ENCODE peak calls at places on chromosomes 16 and 17, in seven cellular contexts. B, H, C, X, J, O and I are unnamed samples.

GRCh38 chr17:14197582-14197981 is 39.1 kb downstream of the CDRT15 start:
- DNase-seq in B (peak), H (no peak), O (peak), X (no peak), J (no peak), C (no peak), I (no peak)

GRCh38 chr16:51762081-51762995 is 611.3 kb upstream of the SALL1 start:
- DNase-seq in J (peak), C (peak), B (peak), O (peak), X (peak), H (peak), I (peak)

GRCh38 chr16:48963306-48963705 is 318.3 kb downstream of the CBLN1 start:
- DNase-seq in C (no peak), H (peak), O (no peak), X (no peak), J (no peak), B (no peak), I (no peak)

GRCh38 chr16:51084074-51084928 is 66.8 kb downstream of the SALL1 start:
- DNase-seq in J (no peak), C (no peak), X (no peak), H (no peak), O (no peak), B (no peak), I (no peak)

GRCh38 chr17:79800325-79801155 is 3.7 kb upstream of the CBX8 start:
- DNase-seq in B (no peak), X (peak), J (no peak), C (no peak), O (peak), H (no peak), I (no peak)

GRCh38 chr16:22077700-22078313 is 14.5 kb upstream of the VWA3A start:
- DNase-seq in J (no peak), C (peak), X (peak), O (peak), B (peak), H (peak), I (peak)

GRCh38 chr17:31680126-31680525 is 178.9 kb downstream of the COPRS start:
- DNase-seq in B (no peak), C (no peak), J (no peak), H (no peak), O (no peak), X (no peak), I (no peak)

GRCh38 chr16:5025171-5025632 is 8.5 kb downstream of the NAGPA start:
- DNase-seq in C (no peak), H (peak), B (peak), X (no peak), J (no peak), O (peak), I (peak)

GRCh38 chr16:83692224-83692623 is 115.6 kb upstream of the HSBP1 start:
- DNase-seq in C (no peak), X (no peak), J (no peak), B (no peak), H (no peak), O (no peak), I (no peak)

GRCh38 chr16:82524939-82525338 is 101.8 kb upstream of the CDH13 start:
- DNase-seq in B (no peak), X (no peak), C (no peak), J (no peak), O (no peak), H (no peak), I (no peak)

GRCh38 chr17:9467518-9467917 is 108.1 kb downstream of the STX8 start:
- DNase-seq in J (no peak), H (no peak), O (no peak), X (no peak), B (no peak), C (no peak), I (no peak)
- TF ChIP-seq CTCF in J (no peak), H (no peak), O (no peak), X (no peak), B (no peak), C (no peak), I (no peak)

GRCh38 chr17:43456661-43457361 is 27.0 kb upstream of the DHX8 start:
- DNase-seq in H (no peak), J (peak), X (no peak), O (peak), C (peak), B (no peak), I (no peak)
- TF ChIP-seq EP300 in H (no peak), J (no peak), X (no peak), O (no peak), C (no peak), B (no peak), I (no peak)

GRCh38 chr17:34638526-34639260 is 59.3 kb downstream of the TMEM132E start:
- DNase-seq in X (no peak), C (no peak), H (no peak), J (no peak), O (no peak), B (no peak), I (no peak)
- TF ChIP-seq CTCF in X (no peak), C (no peak), H (no peak), J (no peak), O (no peak), B (no peak), I (no peak)

GRCh38 chr16:28324235-28324886 is 32.0 kb downstream of the SBK1 start:
- DNase-seq in C (no peak), B (peak), O (no peak), X (no peak), J (peak), H (peak), I (no peak)
- TF ChIP-seq EP300 in C (no peak), B (no peak), O (no peak), X (no peak), J (no peak), H (no peak), I (no peak)

DNA sequence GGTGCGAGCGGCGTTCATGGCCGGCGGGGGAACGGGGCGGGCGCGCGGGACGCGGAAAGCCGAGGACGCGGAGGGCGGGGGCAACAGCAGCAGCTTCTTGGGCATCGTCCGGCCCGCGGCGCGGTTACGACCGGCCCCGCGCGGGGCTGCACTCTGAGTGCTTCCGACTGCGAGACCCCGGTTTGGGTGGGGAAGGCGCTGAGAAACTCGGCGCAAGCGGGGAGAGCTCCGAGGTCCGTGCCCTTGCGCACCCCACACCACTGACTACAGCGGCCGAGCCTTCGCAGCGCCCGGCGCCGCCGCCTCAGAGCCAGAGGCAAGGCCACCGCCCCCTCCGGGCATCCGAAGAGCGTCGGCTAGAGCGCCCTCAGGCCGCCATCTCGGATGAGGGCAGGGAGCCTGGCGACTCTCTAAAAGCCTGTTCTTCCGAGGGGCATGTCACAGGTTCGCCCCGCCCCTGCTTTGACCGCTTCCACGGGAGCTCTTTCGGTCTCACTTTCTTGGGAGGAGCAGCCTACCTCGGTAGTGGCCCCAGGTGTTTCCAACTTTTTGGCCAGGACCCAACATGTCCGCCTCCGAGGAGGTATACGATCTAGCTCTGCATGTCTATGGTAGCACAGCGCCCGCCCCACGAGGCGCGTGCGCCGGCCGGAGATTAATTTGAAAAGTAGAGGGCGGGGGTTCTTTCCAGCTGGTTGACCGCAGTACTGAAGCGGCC is at the start of gene PRPSAP1:
- DNase-seq in H (peak), X (peak), B (peak), J (peak), C (peak), O (peak), I (peak)
- TF ChIP-seq CTCF in H (no peak), X (peak), B (peak), J (peak), C (peak), O (peak), I (peak)